ENCODE peak calls at places on chromosome 16, in ten cellular contexts. J, G, K, Y, Q, W, M, N, D and C are unnamed samples.

GRCh38 chr16:23710504-23710903 is 2.5 kb downstream of the ERN2 start:
- DNase-seq in K (no peak), G (no peak), N (no peak), Q (no peak), W (no peak), J (no peak), Y (no peak), D (no peak), M (no peak), C (no peak)

GRCh38 chr16:77613115-77613514 is 109.2 kb upstream of the NUDT7 start:
- DNase-seq in N (no peak), Y (no peak), W (no peak), M (no peak), K (no peak), Q (no peak), J (no peak), D (no peak), G (no peak), C (no peak)

GRCh38 chr16:81927561-81928185 is 83.6 kb downstream of the SDR42E1 start:
- DNase-seq in K (no peak), J (no peak), M (no peak), D (no peak), Y (no peak), G (no peak), N (no peak), W (no peak), Q (no peak), C (no peak)

GRCh38 chr16:88905563-88905962 is 39.1 kb upstream of the PABPN1L start:
- DNase-seq in G (peak), K (no peak), Y (peak), Q (no peak), W (peak), D (peak), N (peak), J (no peak), M (no peak), C (no peak)

GRCh38 chr16:14325921-14326401 is 254.8 kb downstream of the MRTFB start:
- DNase-seq in Y (no peak), N (no peak), K (no peak), W (no peak), Q (no peak), D (no peak), G (no peak), M (no peak), J (no peak), C (no peak)

GRCh38 chr16:4240624-4241023 is 1.3 kb downstream of the SRL start:
- DNase-seq in M (no peak), Y (no peak), K (no peak), J (no peak), G (no peak), W (no peak), N (no peak), D (no peak), Q (no peak), C (no peak)

GRCh38 chr16:50390914-50391700 is 22.3 kb upstream of the BRD7 start:
- DNase-seq in Q (no peak), Y (no peak), D (no peak), W (no peak), M (no peak), J (no peak), G (no peak), K (no peak), N (no peak), C (no peak)

GRCh38 chr16:21265104-21265825 is 12.8 kb downstream of the CRYM start:
- DNase-seq in Y (no peak), J (no peak), Q (no peak), K (no peak), W (no peak), G (peak), D (no peak), M (no peak), N (no peak), C (no peak)

GRCh38 chr16:74936902-74937560 is 47.9 kb downstream of the WDR59 start:
- DNase-seq in Y (no peak), W (no peak), Q (no peak), N (no peak), G (peak), D (peak), M (no peak), J (peak), K (peak), C (no peak)

GRCh38 chr16:11238272-11239202 is 17.5 kb downstream of the SOCS1 start:
- DNase-seq in N (no peak), W (no peak), D (no peak), G (no peak), J (no peak), Y (peak), M (no peak), Q (no peak), K (no peak), C (no peak)

GRCh38 chr16:50403491-50403890 is 34.7 kb upstream of the BRD7 start:
- DNase-seq in J (no peak), M (no peak), N (no peak), D (no peak), K (no peak), G (no peak), Y (no peak), Q (no peak), W (no peak), C (no peak)

GRCh38 chr16:80968386-80969113 is 38.1 kb downstream of the CMC2 start:
- DNase-seq in M (no peak), K (peak), W (peak), D (no peak), G (no peak), Q (no peak), Y (no peak), J (no peak), N (no peak), C (no peak)

GRCh38 chr16:60642956-60643355 is 1393.3 kb downstream of the CDH8 start:
- DNase-seq in Q (no peak), K (no peak), J (peak), M (no peak), Y (no peak), W (no peak), N (no peak), D (no peak), G (no peak), C (no peak)

GRCh38 chr16:12141556-12141955 is 165.0 kb downstream of the SNX29 start:
- DNase-seq in D (no peak), G (no peak), Y (no peak), W (no peak), J (no peak), N (no peak), M (no peak), K (peak), Q (no peak), C (no peak)

GRCh38 chr16:69171325-69172095 is 15.5 kb upstream of the SNTB2 start:
- DNase-seq in K (peak), J (peak), W (no peak), N (no peak), Y (no peak), Q (no peak), G (no peak), M (no peak), D (no peak), C (no peak)

GRCh38 chr16:69083306-69083941 is 22.0 kb upstream of the HAS3 start:
- DNase-seq in Y (peak), Q (no peak), M (peak), D (no peak), G (no peak), N (no peak), K (no peak), J (no peak), W (no peak), C (no peak)

GRCh38 chr16:87345721-87346424 is 28.7 kb upstream of the C16orf95 start:
- DNase-seq in W (no peak), Y (no peak), M (no peak), K (no peak), N (no peak), G (no peak), J (no peak), Q (no peak), D (no peak), C (no peak)

GRCh38 chr16:82631701-82632685 is 5.2 kb downstream of the CDH13 start:
- DNase-seq in N (no peak), K (peak), J (no peak), Q (no peak), D (no peak), W (no peak), G (peak), Y (peak), M (no peak), C (no peak)

GRCh38 chr16:69123894-69124293 is 8.5 kb downstream of the CHTF8 start:
- DNase-seq in J (peak), M (no peak), Y (no peak), N (peak), G (peak), K (peak), D (peak), W (peak), Q (no peak), C (peak)

GRCh38 chr16:768428-768827 is 7.9 kb downstream of the MSLN start:
- DNase-seq in N (no peak), K (no peak), D (no peak), Q (no peak), G (no peak), J (no peak), M (no peak), W (no peak), Y (no peak), C (no peak)

GRCh38 chr16:18931756-18932155 is 5.5 kb upstream of the SMG1 start:
- DNase-seq in N (no peak), W (no peak), G (peak), Q (no peak), J (no peak), Y (no peak), D (peak), M (no peak), K (no peak), C (no peak)

GRCh38 chr16:14497245-14498082 is 132.6 kb downstream of the PARN start:
- DNase-seq in N (no peak), W (no peak), G (peak), J (no peak), D (no peak), Y (no peak), K (peak), Q (no peak), M (no peak), C (no peak)

GRCh38 chr16:82280867-82281266 is 110.8 kb upstream of the MPHOSPH6 start:
- DNase-seq in D (no peak), J (no peak), K (no peak), M (no peak), W (no peak), Y (no peak), N (no peak), G (peak), Q (no peak), C (no peak)

GRCh38 chr16:53018834-53019416 is 33.8 kb downstream of the CHD9NB start:
- DNase-seq in M (no peak), Y (no peak), K (no peak), G (no peak), W (no peak), D (no peak), N (no peak), Q (no peak), J (no peak), C (no peak)

GRCh38 chr16:84356591-84357116 is 11.7 kb upstream of the ATP2C2 start:
- DNase-seq in N (no peak), K (no peak), J (no peak), M (no peak), G (no peak), Q (peak), D (no peak), Y (no peak), W (no peak), C (peak)

GRCh38 chr16:80250376-80250775 is 290.4 kb upstream of the DYNLRB2 start:
- DNase-seq in Q (no peak), G (no peak), N (no peak), Y (no peak), K (no peak), J (no peak), D (no peak), W (no peak), M (no peak), C (no peak)

GRCh38 chr16:57663436-57663835 is 4.7 kb upstream of the ADGRG3 start:
- DNase-seq in J (no peak), Y (no peak), G (no peak), W (no peak), N (no peak), Q (no peak), K (no peak), D (no peak), M (no peak), C (no peak)

GRCh38 chr16:19375561-19376158 is 42.0 kb upstream of the TMC5 start:
- DNase-seq in Q (peak), M (no peak), J (peak), D (peak), W (peak), N (peak), Y (peak), K (peak), G (peak), C (peak)

GRCh38 chr16:28984619-28985135 is at the start of gene LAT:
- DNase-seq in K (no peak), W (no peak), N (no peak), D (peak), G (peak), J (no peak), Y (no peak), M (no peak), Q (no peak), C (no peak)

GRCh38 chr16:55297062-55297909 is 26.7 kb upstream of the IRX6 start:
- DNase-seq in K (peak), D (no peak), J (no peak), M (no peak), W (no peak), N (no peak), Y (no peak), Q (no peak), G (peak), C (no peak)

GRCh38 chr16:78292726-78293380 is 193.4 kb downstream of the WWOX start:
- DNase-seq in G (no peak), N (no peak), Y (no peak), Q (no peak), D (no peak), M (no peak), W (no peak), J (no peak), K (no peak), C (peak)

GRCh38 chr16:1140582-1140981 is 12.3 kb upstream of the CACNA1H start:
- DNase-seq in J (no peak), N (no peak), W (no peak), M (no peak), K (no peak), D (no peak), G (no peak), Q (no peak), Y (no peak), C (no peak)

GRCh38 chr16:80804061-80804450 is 342 bp downstream of the CDYL2 start:
- DNase-seq in J (peak), Q (peak), Y (peak), D (no peak), K (peak), N (peak), M (peak), W (no peak), G (peak), C (peak)

GRCh38 chr16:88912556-88912955 is 46.1 kb upstream of the PABPN1L start:
- DNase-seq in M (no peak), W (no peak), K (no peak), Q (no peak), J (no peak), Y (no peak), N (no peak), D (no peak), G (no peak), C (no peak)

GRCh38 chr16:19179890-19180490 is 11.9 kb downstream of the SYT17 start:
- DNase-seq in N (peak), D (peak), M (peak), J (peak), K (peak), Y (peak), Q (peak), W (peak), G (peak), C (peak)

GRCh38 chr16:324451-325334 is 27.8 kb downstream of the AXIN1 start:
- DNase-seq in J (no peak), W (no peak), D (peak), K (no peak), Q (no peak), M (no peak), G (peak), Y (no peak), N (no peak), C (no peak)

GRCh38 chr16:56610017-56610608 is 1.7 kb downstream of the MT2A start:
- DNase-seq in D (no peak), K (peak), N (no peak), M (peak), G (peak), Y (no peak), Q (peak), W (peak), J (peak), C (no peak)
- TF ChIP-seq CTCF in D (no peak), K (no peak), N (no peak), M (no peak), G (no peak), Y (no peak), Q (no peak), W (no peak), J (no peak), C (no peak)

DNA sequence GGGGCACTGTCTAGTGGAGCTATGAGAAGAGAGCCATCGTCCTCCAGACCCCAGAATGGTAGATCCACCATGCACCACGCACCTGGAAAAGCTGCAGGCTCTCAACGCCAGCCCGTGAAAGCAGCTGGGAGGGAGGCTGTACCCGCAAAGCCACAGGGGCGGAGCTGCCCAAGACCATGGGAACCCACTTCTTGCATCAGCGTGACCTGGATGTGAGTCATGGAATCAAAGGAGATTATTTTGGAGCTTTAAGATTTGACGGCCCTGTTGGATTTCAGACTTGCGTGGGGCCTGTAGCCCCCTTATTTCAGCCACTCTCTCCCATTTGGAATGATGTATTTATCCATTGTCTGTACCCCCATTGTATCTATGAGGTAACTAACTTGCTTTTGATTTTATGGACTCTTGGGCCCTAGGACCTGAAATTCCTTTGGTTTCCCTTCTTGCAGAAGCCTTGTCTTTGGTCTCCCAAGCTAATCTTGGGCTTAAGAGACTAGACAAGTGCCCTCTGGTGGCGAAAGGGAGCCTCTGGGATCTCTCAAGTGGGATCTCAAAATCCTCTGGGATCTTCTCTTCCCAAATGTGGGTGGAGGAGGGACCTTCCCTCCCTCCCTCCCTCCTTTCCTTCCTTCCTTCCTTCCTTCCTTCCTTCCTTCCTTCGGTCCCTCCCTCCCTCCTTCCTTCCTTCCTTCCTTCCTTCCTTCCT is 58.2 kb upstream of the HAPSTR1 start:
- DNase-seq in M (no peak), W (peak), N (no peak), D (peak), Y (peak), J (no peak), Q (peak), K (peak), G (peak), C (peak)
- TF ChIP-seq CTCF in M (peak), W (peak), N (peak), D (peak), Y (peak), J (peak), Q (no peak), K (peak), G (peak), C (peak)

GRCh38 chr16:67841198-67841815 is 813 bp upstream of the THAP11 start:
- DNase-seq in W (no peak), Y (no peak), D (no peak), J (no peak), K (no peak), M (no peak), Q (no peak), G (peak), N (no peak), C (no peak)

GRCh38 chr16:67844441-67844840 is 2.3 kb upstream of the NUTF2 start:
- DNase-seq in Q (no peak), D (no peak), Y (no peak), G (no peak), M (no peak), J (peak), K (peak), N (no peak), W (no peak), C (no peak)

GRCh38 chr16:67841816-67842508 is at the start of gene THAP11:
- DNase-seq in W (peak), G (peak), K (peak), J (peak), D (peak), Y (peak), M (peak), Q (peak), N (peak), C (peak)

GRCh38 chr16:67843343-67843765 is 1.2 kb downstream of the THAP11 start:
- DNase-seq in D (no peak), W (no peak), G (no peak), Q (no peak), M (no peak), Y (no peak), K (peak), J (peak), N (peak), C (no peak)

GRCh38 chr16:67842509-67843342 is 606 bp downstream of the THAP11 start:
- DNase-seq in G (peak), N (peak), J (peak), K (peak), D (peak), W (no peak), M (peak), Y (peak), Q (peak), C (peak)
- TF ChIP-seq CTCF in G (peak), N (no peak), J (peak), K (peak), D (peak), W (no peak), M (peak), Y (peak), Q (no peak), C (no peak)

GRCh38 chr16:17448640-17449638 is 21.8 kb downstream of the XYLT1 start:
- DNase-seq in W (no peak), J (no peak), N (no peak), Y (no peak), D (no peak), G (peak), M (peak), Q (no peak), K (no peak), C (no peak)
- TF ChIP-seq CTCF in W (no peak), J (no peak), N (no peak), Y (no peak), D (no peak), G (no peak), M (no peak), Q (no peak), K (no peak), C (no peak)

DNA sequence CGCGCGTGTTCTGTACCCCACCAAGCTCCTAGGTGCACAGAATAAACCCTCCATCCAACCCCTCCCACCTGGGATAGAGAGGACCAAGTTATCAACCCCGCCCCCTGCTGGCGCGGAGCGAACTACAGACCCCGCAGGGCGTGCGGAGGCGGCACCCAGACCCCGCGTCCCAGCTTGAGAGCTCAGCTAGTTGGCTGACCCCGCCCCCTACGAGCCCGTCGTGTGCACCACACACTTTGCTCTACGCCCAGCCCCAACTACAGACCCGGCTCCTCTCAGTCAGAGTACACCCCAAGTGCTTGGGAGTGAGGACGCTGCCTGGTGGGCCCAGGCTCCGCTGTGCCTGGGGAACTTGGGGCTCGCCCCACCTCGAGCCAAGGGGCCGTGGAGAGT is 1.5 kb downstream of the GRIN2A start:
- DNase-seq in J (no peak), Q (no peak), Y (peak), G (peak), M (no peak), W (peak), D (peak), N (peak), K (no peak), C (no peak)
- TF ChIP-seq CTCF in J (peak), Q (no peak), Y (peak), G (peak), M (peak), W (peak), D (peak), N (peak), K (no peak), C (no peak)

DNA sequence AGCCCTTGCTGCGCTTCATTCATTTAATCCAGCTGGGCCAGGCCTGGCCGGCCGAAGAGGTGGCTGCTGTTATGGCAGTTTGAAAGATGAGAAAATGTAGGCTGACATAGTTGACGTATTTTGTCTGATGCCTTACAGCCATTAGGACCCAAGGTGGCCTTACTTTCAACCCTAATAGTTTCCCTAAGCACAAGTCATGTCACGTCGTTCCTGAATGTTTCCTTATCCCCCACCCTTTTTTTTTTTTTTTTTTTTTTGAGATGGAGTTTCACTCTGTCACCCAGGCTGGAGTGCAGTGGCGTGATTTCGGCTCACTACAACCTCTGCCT is 307 bp upstream of the GOT2 start:
- DNase-seq in Q (no peak), N (no peak), W (no peak), K (no peak), M (no peak), Y (no peak), G (no peak), D (no peak), J (no peak), C (no peak)
- TF ChIP-seq CTCF in Q (no peak), N (no peak), W (peak), K (no peak), M (no peak), Y (no peak), G (no peak), D (no peak), J (no peak), C (no peak)